ENCODE peak calls at places on chromosomes 5 and 9, in seven cellular contexts. One of them, this sample, is unnamed.

GRCh38 chr9:135887585-135888050 is 19.7 kb downstream of the CAMSAP1 start:
- DNase-seq in A549: no peak
- DNase-seq in AG04450: no peak
- DNase-seq in neural crest cell: no peak
- DNase-seq in H54: no peak
- DNase-seq in stimulated activated CD4-positive, alpha-beta T cell treated with anti-CD3 and anti-CD28 coated beads, Interleukin-4, amount 100 ng/mL, for 48 hours: peak
- DNase-seq in A172: no peak
- DNase-seq in this sample: peak

GRCh38 chr5:118611332-118611945 is 376.9 kb downstream of the DTWD2 start:
- DNase-seq in A549: peak
- DNase-seq in AG04450: no peak
- DNase-seq in neural crest cell: no peak
- DNase-seq in H54: peak
- DNase-seq in stimulated activated CD4-positive, alpha-beta T cell treated with anti-CD3 and anti-CD28 coated beads, Interleukin-4, amount 100 ng/mL, for 48 hours: no peak
- DNase-seq in A172: peak
- DNase-seq in this sample: peak

GRCh38 chr5:10652606-10653005 is 88.7 kb downstream of the ANKRD33B start:
- DNase-seq in A549: no peak
- DNase-seq in AG04450: no peak
- DNase-seq in neural crest cell: no peak
- DNase-seq in H54: no peak
- DNase-seq in stimulated activated CD4-positive, alpha-beta T cell treated with anti-CD3 and anti-CD28 coated beads, Interleukin-4, amount 100 ng/mL, for 48 hours: no peak
- DNase-seq in A172: no peak
- DNase-seq in this sample: no peak

GRCh38 chr5:91176288-91177016 is 206.7 kb downstream of the ARRDC3 start:
- DNase-seq in A549: no peak
- DNase-seq in AG04450: no peak
- DNase-seq in neural crest cell: no peak
- DNase-seq in H54: no peak
- DNase-seq in stimulated activated CD4-positive, alpha-beta T cell treated with anti-CD3 and anti-CD28 coated beads, Interleukin-4, amount 100 ng/mL, for 48 hours: no peak
- DNase-seq in A172: no peak
- DNase-seq in this sample: no peak

GRCh38 chr9:133609311-133610098 is at the start of gene FAM163B:
- DNase-seq in A549: no peak
- DNase-seq in AG04450: no peak
- DNase-seq in neural crest cell: peak
- DNase-seq in H54: no peak
- DNase-seq in stimulated activated CD4-positive, alpha-beta T cell treated with anti-CD3 and anti-CD28 coated beads, Interleukin-4, amount 100 ng/mL, for 48 hours: peak
- DNase-seq in A172: no peak
- DNase-seq in this sample: peak

GRCh38 chr5:52864884-52865283 is 77.2 kb downstream of the ITGA1 start:
- DNase-seq in A549: peak
- DNase-seq in AG04450: peak
- DNase-seq in neural crest cell: no peak
- DNase-seq in H54: no peak
- DNase-seq in stimulated activated CD4-positive, alpha-beta T cell treated with anti-CD3 and anti-CD28 coated beads, Interleukin-4, amount 100 ng/mL, for 48 hours: no peak
- DNase-seq in A172: no peak
- DNase-seq in this sample: no peak

GRCh38 chr5:123906698-123907295 is 394.8 kb downstream of the CSNK1G3 start:
- DNase-seq in A549: no peak
- DNase-seq in AG04450: no peak
- DNase-seq in neural crest cell: no peak
- DNase-seq in H54: no peak
- DNase-seq in stimulated activated CD4-positive, alpha-beta T cell treated with anti-CD3 and anti-CD28 coated beads, Interleukin-4, amount 100 ng/mL, for 48 hours: no peak
- DNase-seq in A172: no peak
- DNase-seq in this sample: no peak

GRCh38 chr5:125043781-125044391 is 297.4 kb upstream of the ZNF608 start:
- DNase-seq in A549: peak
- DNase-seq in AG04450: no peak
- DNase-seq in neural crest cell: no peak
- DNase-seq in H54: peak
- DNase-seq in stimulated activated CD4-positive, alpha-beta T cell treated with anti-CD3 and anti-CD28 coated beads, Interleukin-4, amount 100 ng/mL, for 48 hours: no peak
- DNase-seq in A172: peak
- DNase-seq in this sample: no peak

GRCh38 chr9:135269912-135270630 is 182.6 kb downstream of the OLFM1 start:
- DNase-seq in A549: no peak
- DNase-seq in AG04450: no peak
- DNase-seq in neural crest cell: no peak
- DNase-seq in H54: no peak
- DNase-seq in stimulated activated CD4-positive, alpha-beta T cell treated with anti-CD3 and anti-CD28 coated beads, Interleukin-4, amount 100 ng/mL, for 48 hours: no peak
- DNase-seq in A172: no peak
- DNase-seq in this sample: no peak

GRCh38 chr9:137294684-137295312 is 7.3 kb downstream of the NRARP start:
- DNase-seq in A549: no peak
- DNase-seq in AG04450: no peak
- DNase-seq in neural crest cell: no peak
- DNase-seq in H54: no peak
- DNase-seq in stimulated activated CD4-positive, alpha-beta T cell treated with anti-CD3 and anti-CD28 coated beads, Interleukin-4, amount 100 ng/mL, for 48 hours: no peak
- DNase-seq in A172: no peak
- DNase-seq in this sample: peak

GRCh38 chr9:117034862-117035261 is 347.8 kb downstream of the TRIM32 start:
- DNase-seq in A549: peak
- DNase-seq in AG04450: no peak
- DNase-seq in neural crest cell: peak
- DNase-seq in H54: no peak
- DNase-seq in stimulated activated CD4-positive, alpha-beta T cell treated with anti-CD3 and anti-CD28 coated beads, Interleukin-4, amount 100 ng/mL, for 48 hours: no peak
- DNase-seq in A172: no peak
- DNase-seq in this sample: peak

GRCh38 chr9:35789541-35789940 is 1.9 kb upstream of the NPR2 start:
- DNase-seq in A549: no peak
- DNase-seq in AG04450: no peak
- DNase-seq in neural crest cell: no peak
- DNase-seq in H54: no peak
- DNase-seq in stimulated activated CD4-positive, alpha-beta T cell treated with anti-CD3 and anti-CD28 coated beads, Interleukin-4, amount 100 ng/mL, for 48 hours: no peak
- DNase-seq in A172: no peak
- DNase-seq in this sample: no peak

GRCh38 chr9:89842267-89842768 is 237.5 kb downstream of the GADD45G start:
- DNase-seq in A549: no peak
- DNase-seq in AG04450: no peak
- DNase-seq in neural crest cell: no peak
- DNase-seq in H54: no peak
- DNase-seq in stimulated activated CD4-positive, alpha-beta T cell treated with anti-CD3 and anti-CD28 coated beads, Interleukin-4, amount 100 ng/mL, for 48 hours: no peak
- DNase-seq in A172: no peak
- DNase-seq in this sample: no peak

GRCh38 chr5:145775893-145776444 is 59.2 kb downstream of the PRELID2 start:
- DNase-seq in A549: peak
- DNase-seq in AG04450: peak
- DNase-seq in neural crest cell: no peak
- DNase-seq in H54: peak
- DNase-seq in stimulated activated CD4-positive, alpha-beta T cell treated with anti-CD3 and anti-CD28 coated beads, Interleukin-4, amount 100 ng/mL, for 48 hours: no peak
- DNase-seq in A172: peak
- DNase-seq in this sample: no peak

GRCh38 chr5:33074548-33074947 is 363.4 kb downstream of the NPR3 start:
- DNase-seq in A549: no peak
- DNase-seq in AG04450: no peak
- DNase-seq in neural crest cell: no peak
- DNase-seq in H54: peak
- DNase-seq in stimulated activated CD4-positive, alpha-beta T cell treated with anti-CD3 and anti-CD28 coated beads, Interleukin-4, amount 100 ng/mL, for 48 hours: no peak
- DNase-seq in A172: peak
- DNase-seq in this sample: no peak

GRCh38 chr9:17052626-17053025 is 82.2 kb upstream of the CNTLN start:
- DNase-seq in A549: no peak
- DNase-seq in AG04450: no peak
- DNase-seq in neural crest cell: no peak
- DNase-seq in H54: no peak
- DNase-seq in stimulated activated CD4-positive, alpha-beta T cell treated with anti-CD3 and anti-CD28 coated beads, Interleukin-4, amount 100 ng/mL, for 48 hours: no peak
- DNase-seq in A172: no peak
- DNase-seq in this sample: peak

GRCh38 chr5:109080896-109081295 is 328.9 kb downstream of the PJA2 start:
- DNase-seq in A549: no peak
- DNase-seq in AG04450: no peak
- DNase-seq in neural crest cell: no peak
- DNase-seq in H54: no peak
- DNase-seq in stimulated activated CD4-positive, alpha-beta T cell treated with anti-CD3 and anti-CD28 coated beads, Interleukin-4, amount 100 ng/mL, for 48 hours: no peak
- DNase-seq in A172: no peak
- DNase-seq in this sample: no peak

GRCh38 chr5:168528521-168529360 is at the start of gene FBLL1:
- DNase-seq in A549: no peak
- DNase-seq in AG04450: no peak
- DNase-seq in neural crest cell: peak
- DNase-seq in H54: no peak
- DNase-seq in stimulated activated CD4-positive, alpha-beta T cell treated with anti-CD3 and anti-CD28 coated beads, Interleukin-4, amount 100 ng/mL, for 48 hours: no peak
- DNase-seq in A172: no peak
- DNase-seq in this sample: peak

GRCh38 chr9:126620478-126620877 is 6.8 kb downstream of the LMX1B start:
- DNase-seq in A549: no peak
- DNase-seq in AG04450: no peak
- DNase-seq in neural crest cell: no peak
- DNase-seq in H54: no peak
- DNase-seq in stimulated activated CD4-positive, alpha-beta T cell treated with anti-CD3 and anti-CD28 coated beads, Interleukin-4, amount 100 ng/mL, for 48 hours: no peak
- DNase-seq in A172: no peak
- DNase-seq in this sample: no peak

GRCh38 chr5:6273090-6273735 is 105.1 kb downstream of the MED10 start:
- DNase-seq in A549: no peak
- DNase-seq in AG04450: no peak
- DNase-seq in neural crest cell: no peak
- DNase-seq in H54: no peak
- DNase-seq in stimulated activated CD4-positive, alpha-beta T cell treated with anti-CD3 and anti-CD28 coated beads, Interleukin-4, amount 100 ng/mL, for 48 hours: no peak
- DNase-seq in A172: no peak
- DNase-seq in this sample: no peak

GRCh38 chr5:24401767-24402166 is 243.0 kb downstream of the CDH10 start:
- DNase-seq in A549: peak
- DNase-seq in AG04450: no peak
- DNase-seq in neural crest cell: no peak
- DNase-seq in H54: no peak
- DNase-seq in stimulated activated CD4-positive, alpha-beta T cell treated with anti-CD3 and anti-CD28 coated beads, Interleukin-4, amount 100 ng/mL, for 48 hours: no peak
- DNase-seq in A172: peak
- DNase-seq in this sample: no peak

GRCh38 chr5:178371362-178372090 is 138.9 kb upstream of the PHYKPL start:
- DNase-seq in A549: no peak
- DNase-seq in AG04450: no peak
- DNase-seq in neural crest cell: no peak
- DNase-seq in H54: no peak
- DNase-seq in stimulated activated CD4-positive, alpha-beta T cell treated with anti-CD3 and anti-CD28 coated beads, Interleukin-4, amount 100 ng/mL, for 48 hours: no peak
- DNase-seq in A172: no peak
- DNase-seq in this sample: no peak

GRCh38 chr9:129344623-129345495 is 166.8 kb upstream of the IER5L start:
- DNase-seq in A549: no peak
- DNase-seq in AG04450: no peak
- DNase-seq in neural crest cell: no peak
- DNase-seq in H54: no peak
- DNase-seq in stimulated activated CD4-positive, alpha-beta T cell treated with anti-CD3 and anti-CD28 coated beads, Interleukin-4, amount 100 ng/mL, for 48 hours: no peak
- DNase-seq in A172: no peak
- DNase-seq in this sample: no peak

GRCh38 chr9:92736816-92737606 is 27.6 kb downstream of the BICD2 start:
- DNase-seq in A549: no peak
- DNase-seq in AG04450: no peak
- DNase-seq in neural crest cell: no peak
- DNase-seq in H54: peak
- DNase-seq in stimulated activated CD4-positive, alpha-beta T cell treated with anti-CD3 and anti-CD28 coated beads, Interleukin-4, amount 100 ng/mL, for 48 hours: no peak
- DNase-seq in A172: no peak
- DNase-seq in this sample: no peak

GRCh38 chr5:373710-374602 is 52.4 kb downstream of the AHRR start:
- DNase-seq in A549: no peak
- DNase-seq in AG04450: no peak
- DNase-seq in neural crest cell: no peak
- DNase-seq in H54: no peak
- DNase-seq in stimulated activated CD4-positive, alpha-beta T cell treated with anti-CD3 and anti-CD28 coated beads, Interleukin-4, amount 100 ng/mL, for 48 hours: peak
- DNase-seq in A172: no peak
- DNase-seq in this sample: peak

GRCh38 chr9:85290019-85290418 is 451.7 kb downstream of the AGTPBP1 start:
- DNase-seq in A549: no peak
- DNase-seq in AG04450: no peak
- DNase-seq in neural crest cell: no peak
- DNase-seq in H54: no peak
- DNase-seq in stimulated activated CD4-positive, alpha-beta T cell treated with anti-CD3 and anti-CD28 coated beads, Interleukin-4, amount 100 ng/mL, for 48 hours: no peak
- DNase-seq in A172: no peak
- DNase-seq in this sample: no peak

GRCh38 chr5:38046093-38046492 is 206.3 kb upstream of the GDNF start:
- DNase-seq in A549: no peak
- DNase-seq in AG04450: no peak
- DNase-seq in neural crest cell: no peak
- DNase-seq in H54: no peak
- DNase-seq in stimulated activated CD4-positive, alpha-beta T cell treated with anti-CD3 and anti-CD28 coated beads, Interleukin-4, amount 100 ng/mL, for 48 hours: no peak
- DNase-seq in A172: no peak
- DNase-seq in this sample: no peak

GRCh38 chr5:145072880-145073279 is 762.3 kb downstream of the PRELID2 start:
- DNase-seq in A549: no peak
- DNase-seq in AG04450: no peak
- DNase-seq in neural crest cell: no peak
- DNase-seq in H54: no peak
- DNase-seq in stimulated activated CD4-positive, alpha-beta T cell treated with anti-CD3 and anti-CD28 coated beads, Interleukin-4, amount 100 ng/mL, for 48 hours: no peak
- DNase-seq in A172: no peak
- DNase-seq in this sample: no peak

GRCh38 chr5:105430516-105430915 is 1867.9 kb upstream of the NUDT12 start:
- DNase-seq in A549: no peak
- DNase-seq in AG04450: no peak
- DNase-seq in neural crest cell: no peak
- DNase-seq in H54: no peak
- DNase-seq in stimulated activated CD4-positive, alpha-beta T cell treated with anti-CD3 and anti-CD28 coated beads, Interleukin-4, amount 100 ng/mL, for 48 hours: no peak
- DNase-seq in A172: no peak
- DNase-seq in this sample: no peak

GRCh38 chr5:32017638-32018429 is 156.3 kb downstream of the GOLPH3 start:
- DNase-seq in A549: no peak
- DNase-seq in AG04450: no peak
- DNase-seq in neural crest cell: no peak
- DNase-seq in H54: no peak
- DNase-seq in stimulated activated CD4-positive, alpha-beta T cell treated with anti-CD3 and anti-CD28 coated beads, Interleukin-4, amount 100 ng/mL, for 48 hours: no peak
- DNase-seq in A172: no peak
- DNase-seq in this sample: no peak

GRCh38 chr9:2024888-2025781 is 10.0 kb downstream of the SMARCA2 start:
- DNase-seq in A549: no peak
- DNase-seq in AG04450: no peak
- DNase-seq in neural crest cell: no peak
- DNase-seq in H54: no peak
- DNase-seq in stimulated activated CD4-positive, alpha-beta T cell treated with anti-CD3 and anti-CD28 coated beads, Interleukin-4, amount 100 ng/mL, for 48 hours: no peak
- DNase-seq in A172: no peak
- DNase-seq in this sample: peak

GRCh38 chr5:171624396-171624795 is 161.2 kb upstream of the SMIM23 start:
- DNase-seq in A549: no peak
- DNase-seq in AG04450: no peak
- DNase-seq in neural crest cell: no peak
- DNase-seq in H54: no peak
- DNase-seq in stimulated activated CD4-positive, alpha-beta T cell treated with anti-CD3 and anti-CD28 coated beads, Interleukin-4, amount 100 ng/mL, for 48 hours: no peak
- DNase-seq in A172: no peak
- DNase-seq in this sample: no peak

GRCh38 chr5:172370648-172371248 is 83.6 kb downstream of the SH3PXD2B start:
- DNase-seq in A549: peak
- DNase-seq in AG04450: peak
- DNase-seq in neural crest cell: peak
- DNase-seq in H54: no peak
- DNase-seq in stimulated activated CD4-positive, alpha-beta T cell treated with anti-CD3 and anti-CD28 coated beads, Interleukin-4, amount 100 ng/mL, for 48 hours: peak
- DNase-seq in A172: peak
- DNase-seq in this sample: peak

GRCh38 chr5:1113805-1114586 is 2.1 kb upstream of the SLC12A7 start:
- DNase-seq in A549: no peak
- DNase-seq in AG04450: no peak
- DNase-seq in neural crest cell: no peak
- DNase-seq in H54: no peak
- DNase-seq in stimulated activated CD4-positive, alpha-beta T cell treated with anti-CD3 and anti-CD28 coated beads, Interleukin-4, amount 100 ng/mL, for 48 hours: no peak
- DNase-seq in A172: no peak
- DNase-seq in this sample: no peak

GRCh38 chr5:168315991-168316578 is 24.6 kb downstream of the WWC1 start:
- DNase-seq in A549: no peak
- DNase-seq in AG04450: no peak
- DNase-seq in neural crest cell: no peak
- DNase-seq in H54: no peak
- DNase-seq in stimulated activated CD4-positive, alpha-beta T cell treated with anti-CD3 and anti-CD28 coated beads, Interleukin-4, amount 100 ng/mL, for 48 hours: no peak
- DNase-seq in A172: no peak
- DNase-seq in this sample: no peak

GRCh38 chr5:160315968-160316367 is 3.6 kb upstream of the CCNJL start:
- DNase-seq in A549: peak
- DNase-seq in AG04450: peak
- DNase-seq in neural crest cell: no peak
- DNase-seq in H54: peak
- DNase-seq in stimulated activated CD4-positive, alpha-beta T cell treated with anti-CD3 and anti-CD28 coated beads, Interleukin-4, amount 100 ng/mL, for 48 hours: no peak
- DNase-seq in A172: peak
- DNase-seq in this sample: no peak

GRCh38 chr5:168749391-168750100 is 170.4 kb upstream of the PANK3 start:
- DNase-seq in A549: no peak
- DNase-seq in AG04450: no peak
- DNase-seq in neural crest cell: no peak
- DNase-seq in H54: no peak
- DNase-seq in stimulated activated CD4-positive, alpha-beta T cell treated with anti-CD3 and anti-CD28 coated beads, Interleukin-4, amount 100 ng/mL, for 48 hours: no peak
- DNase-seq in A172: no peak
- DNase-seq in this sample: no peak

GRCh38 chr9:137691648-137692357 is 73.0 kb downstream of the EHMT1 start:
- DNase-seq in A549: no peak
- DNase-seq in AG04450: no peak
- DNase-seq in neural crest cell: no peak
- DNase-seq in H54: no peak
- DNase-seq in stimulated activated CD4-positive, alpha-beta T cell treated with anti-CD3 and anti-CD28 coated beads, Interleukin-4, amount 100 ng/mL, for 48 hours: no peak
- DNase-seq in A172: no peak
- DNase-seq in this sample: no peak

This sample was measured in GM23338.